ENCODE peak calls at places on chromosome 14, in eight cellular contexts. H is testis, P is H1, T is Peyer's patch, Y is adrenal gland, S is sigmoid colon, E is body of pancreas, X is prostate gland. R is an unnamed sample. For H3K9me3, the result is how much of the 10 kb centered on the place peaks cover.

GRCh38 chr14:79638647-79639266 is 572.5 kb downstream of the DIO2 start:
- DNase-seq in T (no peak), X (no peak), S (no peak), E (peak), H (no peak), Y (no peak), P (no peak), R (no peak)

GRCh38 chr14:32900602-32901001 is 38.1 kb upstream of the NPAS3 start:
- DNase-seq in H (no peak), P (no peak), X (no peak), S (no peak), E (no peak), T (no peak), Y (no peak), R (no peak)

GRCh38 chr14:88323086-88323519 is at the start of gene KCNK10:
- DNase-seq in Y (no peak), X (no peak), P (no peak), H (no peak), T (no peak), E (no peak), S (no peak), R (no peak)

GRCh38 chr14:38197001-38197760 is 10.5 kb upstream of the SSTR1 start:
- DNase-seq in H (no peak), X (no peak), S (no peak), E (no peak), T (no peak), P (no peak), Y (no peak), R (no peak)

GRCh38 chr14:89534896-89535615 is 118.0 kb upstream of the FOXN3 start:
- DNase-seq in E (no peak), T (no peak), X (no peak), S (no peak), H (no peak), Y (no peak), P (no peak), R (no peak)

GRCh38 chr14:97888331-97888730 is 1091.1 kb downstream of the VRK1 start:
- DNase-seq in P (no peak), S (no peak), Y (no peak), E (no peak), T (no peak), H (no peak), X (no peak), R (no peak)

GRCh38 chr14:70096866-70097265 is 91.9 kb downstream of the SLC8A3 start:
- DNase-seq in S (no peak), P (no peak), H (no peak), E (no peak), Y (no peak), T (no peak), X (no peak), R (no peak)

GRCh38 chr14:90356925-90357324 is 25.2 kb upstream of the NRDE2 start:
- DNase-seq in T (no peak), H (no peak), X (no peak), P (no peak), Y (no peak), E (no peak), S (no peak), R (no peak)

GRCh38 chr14:68937790-68938514 is 41.1 kb downstream of the ACTN1 start:
- DNase-seq in P (no peak), E (peak), Y (no peak), S (peak), T (no peak), X (peak), H (no peak), R (peak)

GRCh38 chr14:36996133-36996856 is 176.1 kb downstream of the SLC25A21 start:
- DNase-seq in H (peak), P (no peak), X (no peak), T (no peak), S (no peak), E (no peak), Y (peak), R (no peak)

GRCh38 chr14:100765296-100765695 is 38.6 kb downstream of the DLK1 start:
- DNase-seq in P (no peak), E (no peak), T (no peak), Y (no peak), H (no peak), X (no peak), S (peak), R (no peak)

GRCh38 chr14:51147183-51147582 is 52.3 kb upstream of the TRIM9 start:
- DNase-seq in T (no peak), P (no peak), H (no peak), Y (no peak), E (no peak), X (no peak), S (no peak), R (no peak)

GRCh38 chr14:75941030-75941429 is 40.8 kb downstream of the TGFB3 start:
- DNase-seq in H (no peak), T (no peak), X (no peak), Y (no peak), P (no peak), E (peak), S (no peak), R (no peak)

GRCh38 chr14:94100847-94101246 is 9.7 kb upstream of the IFI27 start:
- DNase-seq in T (no peak), H (no peak), P (no peak), X (no peak), Y (peak), S (no peak), E (no peak), R (no peak)

GRCh38 chr14:74302160-74302628 is 540 bp downstream of the ABCD4 start:
- DNase-seq in X (no peak), S (no peak), T (no peak), P (no peak), E (no peak), H (no peak), Y (no peak), R (peak)

GRCh38 chr14:95876769-95877490 is at the start of gene TUNAR:
- DNase-seq in P (no peak), T (no peak), Y (no peak), S (no peak), H (peak), E (no peak), X (no peak), R (peak)

GRCh38 chr14:37253905-37254304 is 56.2 kb downstream of the MIPOL1 start:
- DNase-seq in S (no peak), Y (peak), E (no peak), H (no peak), X (no peak), P (no peak), T (no peak), R (no peak)

GRCh38 chr14:36529062-36529461 is 9.0 kb upstream of the NKX2-1 start:
- DNase-seq in Y (no peak), E (no peak), P (no peak), S (no peak), T (no peak), H (no peak), X (no peak), R (no peak)

GRCh38 chr14:51441001-51441400 is 201.0 kb downstream of the TMX1 start:
- DNase-seq in T (no peak), X (no peak), E (no peak), S (no peak), H (peak), Y (no peak), P (no peak), R (no peak)

GRCh38 chr14:53226553-53226952 is 73.4 kb upstream of the DDHD1 start:
- DNase-seq in E (no peak), P (no peak), H (no peak), T (no peak), Y (no peak), S (no peak), X (no peak), R (no peak)

GRCh38 chr14:81148635-81149034 is 72.1 kb downstream of the GTF2A1 start:
- DNase-seq in E (no peak), Y (no peak), P (no peak), X (no peak), H (no peak), T (no peak), S (no peak), R (no peak)

GRCh38 chr14:52402812-52403526 is 88.9 kb downstream of the PTGER2 start:
- DNase-seq in H (no peak), P (no peak), X (no peak), S (no peak), T (no peak), Y (no peak), E (no peak), R (no peak)

GRCh38 chr14:29814153-29815057 is 113.2 kb downstream of the PRKD1 start:
- DNase-seq in P (no peak), S (peak), Y (peak), T (no peak), X (no peak), E (peak), H (peak), R (peak)

GRCh38 chr14:97771340-97772045 is 974.3 kb downstream of the VRK1 start:
- DNase-seq in S (no peak), X (no peak), Y (no peak), H (no peak), P (no peak), T (no peak), E (peak), R (no peak)

GRCh38 chr14:37591941-37592287 is 3.1 kb downstream of the FOXA1 start:
- DNase-seq in T (no peak), X (no peak), S (no peak), E (no peak), Y (no peak), H (peak), P (no peak), R (no peak)

GRCh38 chr14:75831971-75832370 is 149.8 kb downstream of the TGFB3 start:
- DNase-seq in X (peak), H (no peak), P (no peak), E (peak), S (no peak), T (no peak), Y (no peak), R (no peak)

GRCh38 chr14:32345311-32345771 is 16.2 kb downstream of the AKAP6 start:
- DNase-seq in P (no peak), E (no peak), X (no peak), Y (no peak), T (no peak), S (no peak), H (no peak), R (no peak)

GRCh38 chr14:79411403-79412174 is 799.7 kb downstream of the DIO2 start:
- DNase-seq in H (no peak), E (no peak), Y (no peak), T (no peak), X (no peak), S (no peak), P (no peak), R (no peak)

GRCh38 chr14:89899917-89900680 is 54.4 kb downstream of the EFCAB11 start:
- DNase-seq in H (no peak), T (no peak), Y (no peak), X (no peak), P (no peak), S (no peak), E (no peak), R (no peak)

GRCh38 chr14:75427126-75427481 is 718 bp upstream of the JDP2 start:
- DNase-seq in E (no peak), X (no peak), Y (no peak), T (peak), H (no peak), P (no peak), S (no peak), R (no peak)

GRCh38 chr14:69375722-69376121 is 22.4 kb downstream of the ERH start:
- DNase-seq in T (no peak), H (no peak), P (no peak), E (no peak), Y (no peak), S (no peak), X (no peak), R (no peak)

GRCh38 chr14:55277972-55278740 is 6.9 kb downstream of the FBXO34 start:
- DNase-seq in E (no peak), P (no peak), H (no peak), Y (no peak), S (no peak), T (no peak), X (no peak), R (no peak)

GRCh38 chr14:34496007-34496678 is 34.1 kb upstream of the SPTSSA start:
- DNase-seq in P (no peak), E (peak), Y (no peak), H (peak), X (no peak), S (peak), T (no peak), R (no peak)

GRCh38 chr14:34501004-34501580 is 38.4 kb downstream of the EAPP start:
- DNase-seq in E (no peak), P (no peak), Y (no peak), T (no peak), X (no peak), H (no peak), S (no peak), R (no peak)

GRCh38 chr14:34501997-34502396 is 37.5 kb downstream of the EAPP start:
- DNase-seq in X (no peak), H (no peak), P (no peak), T (no peak), E (no peak), Y (no peak), S (no peak), R (no peak)

GRCh38 chr14:34498684-34499412 is 36.8 kb upstream of the SPTSSA start:
- DNase-seq in X (peak), S (no peak), E (peak), T (no peak), Y (peak), H (peak), P (no peak), R (no peak)

GRCh38 chr14:34496679-34497513 is 34.9 kb upstream of the SPTSSA start:
- DNase-seq in H (peak), Y (peak), S (peak), E (peak), P (peak), X (peak), T (peak), R (peak)
- TF ChIP-seq POLR2A in H (no peak), Y (peak), S (peak), E (peak), P (no peak), X (peak), T (peak), R (no peak)

DNA sequence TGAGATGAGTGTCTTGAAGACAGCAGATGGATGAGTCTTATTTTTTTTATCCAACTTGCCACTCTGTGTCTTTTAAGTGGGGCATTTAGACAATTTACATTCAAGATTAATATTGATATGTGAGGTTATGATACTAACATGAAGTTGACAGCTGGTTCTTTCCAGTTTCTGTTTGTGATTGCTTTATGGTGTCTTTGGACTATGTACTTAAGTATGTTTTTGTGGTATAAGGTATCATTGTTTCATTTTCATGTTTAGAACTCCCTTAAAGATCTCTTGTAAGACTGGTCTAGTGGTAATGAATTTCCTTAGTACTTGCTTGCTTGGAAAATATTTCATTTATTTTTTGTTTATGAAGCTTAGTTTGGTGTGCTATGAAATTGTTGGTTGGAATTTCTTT is 550.3 kb upstream of the NOVA1 start:
- DNase-seq in X (no peak), H (no peak), Y (no peak), T (no peak), P (no peak), S (no peak), E (no peak), R (no peak)
- H3K9me3 ChIP-seq in X (under half), H (under half), Y (under half), T (under half), P (under half), S (under half), E (under half), R (under half)

GRCh38 chr14:99015833-99016232 is 256.2 kb downstream of the BCL11B start:
- DNase-seq in E (no peak), H (no peak), X (no peak), P (no peak), Y (no peak), T (no peak), S (no peak), R (no peak)
- H3K27ac ChIP-seq in E (no peak), H (no peak), X (no peak), P (no peak), Y (no peak), T (no peak), S (no peak), R (no peak)

GRCh38 chr14:77799863-77800730 is at the start of gene ADCK1:
- DNase-seq in E (peak), T (peak), Y (peak), X (peak), H (peak), S (peak), P (no peak), R (peak)
- TF ChIP-seq POLR2A in E (peak), T (peak), Y (peak), X (peak), H (no peak), S (no peak), P (no peak), R (no peak)

GRCh38 chr14:64061115-64061514 is 208.3 kb downstream of the SYNE2 start:
- DNase-seq in P (no peak), H (no peak), Y (no peak), T (no peak), S (no peak), X (no peak), E (no peak), R (no peak)
- H3K9me3 ChIP-seq in P (under half), H (under half), Y (under half), T (under half), S (under half), X (under half), E (under half), R (under half)

DNA sequence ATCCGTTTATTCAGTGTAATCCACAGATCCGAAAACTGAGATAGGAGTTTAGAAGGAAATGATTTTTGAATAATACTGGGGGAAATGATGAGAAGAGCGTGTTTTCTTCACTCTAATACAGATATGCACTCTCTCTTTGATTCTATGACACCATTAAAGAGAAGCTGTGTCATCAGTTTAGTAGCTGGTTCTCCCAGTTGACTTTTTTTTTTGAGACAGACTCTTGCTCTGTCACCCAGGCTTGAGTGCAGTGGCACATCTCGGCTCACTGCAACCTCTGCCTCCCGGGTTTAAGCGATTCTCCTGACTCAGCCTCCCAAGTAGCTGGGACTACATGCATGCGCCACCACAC is 48.4 kb upstream of the EML1 start:
- DNase-seq in X (no peak), P (no peak), E (no peak), H (no peak), T (no peak), Y (no peak), S (no peak), R (no peak)
- H3K27ac ChIP-seq in X (no peak), P (no peak), E (no peak), H (no peak), T (peak), Y (no peak), S (peak), R (no peak)

DNA sequence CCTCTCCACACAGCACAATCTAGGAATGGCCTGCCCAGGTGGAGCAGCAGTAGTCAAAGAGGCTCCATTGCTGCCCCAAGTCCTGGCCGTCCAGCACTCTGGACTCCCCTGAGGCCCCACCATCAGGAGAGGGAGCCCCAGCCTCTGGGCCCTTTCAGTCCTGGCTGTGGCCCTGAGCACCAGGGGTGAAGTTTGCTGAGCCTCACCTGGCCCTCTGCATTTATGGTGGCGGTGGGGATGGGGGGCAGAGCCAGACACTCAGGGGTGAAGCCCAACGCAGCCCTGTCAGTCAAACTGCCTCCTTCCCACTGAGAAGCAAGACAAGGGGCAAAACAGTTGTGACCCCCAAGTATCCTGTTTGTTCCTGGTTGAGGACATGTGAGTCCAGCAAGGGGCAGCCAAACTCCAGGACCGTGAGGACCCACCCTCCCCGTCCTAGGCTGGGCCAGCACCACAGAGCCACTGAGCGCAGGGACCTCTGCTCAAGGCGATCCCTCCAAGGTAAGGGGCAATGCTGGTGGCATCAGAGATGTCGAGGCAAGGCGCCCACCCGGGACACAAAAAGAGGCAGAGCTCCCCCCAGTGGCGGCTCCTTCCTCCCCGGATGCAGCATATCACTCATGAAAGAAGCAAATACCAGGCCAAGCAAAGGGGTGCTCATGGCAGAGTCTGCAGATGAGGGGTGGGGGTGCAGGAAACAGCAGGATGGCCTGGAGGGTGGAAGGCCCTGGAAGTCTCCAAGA is 4.8 kb upstream of the AMN start:
- DNase-seq in H (peak), E (no peak), P (peak), X (peak), T (peak), Y (peak), S (no peak), R (peak)
- TF ChIP-seq POLR2A in H (no peak), E (no peak), P (no peak), X (no peak), T (no peak), Y (no peak), S (no peak), R (no peak)

DNA sequence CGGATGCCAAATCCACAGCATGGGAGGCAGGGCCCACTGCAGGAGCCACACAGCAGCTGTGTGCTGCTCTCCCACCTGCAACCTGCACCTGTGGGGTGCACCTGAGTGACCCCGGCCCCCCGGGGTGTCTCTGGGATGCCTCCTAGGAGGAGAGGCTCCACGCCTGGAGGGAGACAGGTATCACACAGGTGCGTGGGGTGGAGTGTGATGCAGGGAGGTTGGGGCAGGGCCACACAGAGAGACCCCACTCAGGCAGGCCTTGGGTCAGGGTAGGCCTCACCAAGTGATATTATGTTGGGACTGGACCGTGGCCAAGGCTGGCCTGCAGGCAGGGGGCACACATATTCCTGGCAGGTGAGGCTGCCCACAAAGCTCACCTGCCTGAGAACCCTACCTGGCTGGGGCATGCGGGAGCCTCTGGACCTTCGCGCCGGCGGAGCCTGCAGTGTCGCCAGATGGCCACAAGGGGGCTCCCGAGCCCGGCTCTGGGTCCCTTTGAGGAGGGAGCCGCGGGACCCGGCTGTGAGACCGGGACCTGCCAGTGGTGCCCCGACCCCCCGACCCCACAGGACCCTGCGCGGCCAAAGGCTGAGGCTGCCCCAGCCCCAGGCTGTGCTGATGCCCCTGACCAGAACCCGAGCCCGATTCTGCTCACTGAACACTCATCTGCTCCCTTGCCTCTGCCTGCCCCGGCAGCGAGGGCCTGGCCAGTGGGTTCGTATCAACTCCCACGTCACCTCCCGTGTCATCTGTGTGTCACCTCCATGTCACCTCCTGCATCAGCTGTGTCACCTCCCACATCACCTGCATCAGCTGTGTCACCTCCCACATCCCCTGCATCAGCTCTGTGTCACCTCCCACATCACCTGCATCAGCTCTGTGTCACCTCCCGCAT is 11.4 kb downstream of the TMEM121 start:
- DNase-seq in P (no peak), H (peak), E (peak), T (peak), Y (peak), X (no peak), S (peak), R (peak)
- H3K9me3 ChIP-seq in P (under half), H (under half), E (under half), T (under half), Y (under half), X (under half), S (under half), R (under half)